ENCODE peak calls at places on chromosome 9, in five cellular contexts. I is IMR-90, M is neuronal stem cell, H is mesendoderm, X is H1. P is an unnamed sample.

GRCh38 chr9:133374612-133375115 is 1.2 kb downstream of the SURF4 start:
- DNase-seq in I (peak; percentile 68), M (no peak), H (no peak), X (no peak), P (peak; percentile 78)

GRCh38 chr9:124134526-124134925 is 123.0 kb downstream of the LHX2 start:
- DNase-seq in I (no peak), M (no peak), H (no peak), X (no peak), P (no peak)

GRCh38 chr9:137411670-137412380 is 11.1 kb downstream of the EXD3 start:
- DNase-seq in I (peak; percentile 94), M (no peak), H (no peak), X (no peak), P (peak; percentile 86)

GRCh38 chr9:35903049-35903448 is 3.0 kb upstream of the HRCT1 start:
- DNase-seq in I (peak; percentile 65), M (no peak), H (peak; percentile 68), X (no peak), P (peak; percentile 56)

GRCh38 chr9:106697799-106698591 is 165.0 kb upstream of the ZNF462 start:
- DNase-seq in I (peak; percentile 46), M (no peak), H (no peak), X (no peak), P (peak; percentile 7)

GRCh38 chr9:12426198-12426864 is 266.9 kb upstream of the TYRP1 start:
- DNase-seq in I (no peak), M (peak; percentile 14), H (peak; percentile 57), X (peak; percentile 49), P (peak; percentile 48)

GRCh38 chr9:77435688-77436087 is 212.4 kb downstream of the GNA14 start:
- DNase-seq in I (peak; percentile 64), M (no peak), H (peak; percentile 66), X (no peak), P (no peak)

GRCh38 chr9:38713426-38713825 is 6.5 kb downstream of the FAM240B start:
- DNase-seq in I (peak; percentile 57), M (no peak), H (no peak), X (no peak), P (peak; percentile 72)

GRCh38 chr9:71703172-71703872 is 65.0 kb downstream of the CEMIP2 start:
- DNase-seq in I (no peak), M (no peak), H (no peak), X (no peak), P (no peak)

GRCh38 chr9:137611623-137612609 is 6.4 kb downstream of the ARRDC1 start:
- DNase-seq in I (peak; percentile 73), M (no peak), H (peak; percentile 67), X (no peak), P (peak; percentile 57)

GRCh38 chr9:110323831-110324230 is 13.8 kb downstream of the TXNDC8 start:
- DNase-seq in I (no peak), M (no peak), H (no peak), X (no peak), P (no peak)

GRCh38 chr9:134403292-134403681 is 77.0 kb downstream of the RXRA start:
- DNase-seq in I (no peak), M (no peak), H (no peak), X (no peak), P (no peak)

GRCh38 chr9:99465231-99465891 is 243.3 kb downstream of the SEC61B start:
- DNase-seq in I (no peak), M (no peak), H (no peak), X (no peak), P (no peak)

GRCh38 chr9:105690742-105691141 is 3.6 kb upstream of the TMEM38B start:
- DNase-seq in I (peak; percentile 22), M (no peak), H (no peak), X (no peak), P (peak; percentile 46)

GRCh38 chr9:137407590-137408300 is 15.2 kb downstream of the EXD3 start:
- DNase-seq in I (no peak), M (no peak), H (no peak), X (no peak), P (no peak)

GRCh38 chr9:136881691-136882108 is 4.6 kb upstream of the TRAF2 start:
- DNase-seq in I (peak; percentile 44), M (no peak), H (peak; percentile 25), X (no peak), P (peak; percentile 84)

GRCh38 chr9:8857330-8858249 is 1058.0 kb upstream of the DMAC1 start:
- DNase-seq in I (no peak), M (peak; percentile 69), H (peak; percentile 88), X (peak; percentile 83), P (peak; percentile 55)

GRCh38 chr9:88303785-88304495 is 84.3 kb upstream of the SPIN1 start:
- DNase-seq in I (peak; percentile 58), M (no peak), H (no peak), X (no peak), P (peak; percentile 10)

DNA sequence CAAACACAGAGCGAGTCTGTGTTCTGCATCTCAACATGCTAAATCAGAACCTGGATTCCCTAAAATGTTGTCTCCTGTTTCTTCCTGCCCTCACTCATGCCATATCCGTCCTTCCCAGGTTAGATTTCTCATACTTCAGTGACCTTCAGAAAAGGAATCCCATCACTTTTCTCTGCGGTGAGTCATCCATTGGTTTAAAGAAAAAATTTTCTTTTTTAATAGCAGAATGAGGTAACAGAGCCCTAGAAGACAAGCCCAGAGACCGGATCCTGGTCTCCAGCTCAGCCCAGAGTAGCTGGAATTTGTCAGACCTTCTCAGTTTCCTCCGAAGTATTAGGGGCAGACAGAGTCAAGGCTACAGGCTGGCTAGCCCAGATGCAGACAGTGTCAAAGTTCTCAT is 143.2 kb upstream of the DMRT1 start:
- DNase-seq in I (peak; percentile 68), M (no peak), H (no peak), X (no peak), P (peak; percentile 69)
- H2BK120ac ChIP-seq in I (peak overlapping the region; percentile 93), M (no peak overlapping the region), H (no peak overlapping the region), X (no peak overlapping the region), P (no peak overlapping the region)

GRCh38 chr9:132099741-132100407 is 20.2 kb upstream of the MED27 start:
- DNase-seq in I (peak; percentile 6), M (no peak), H (no peak), X (no peak), P (no peak)
- H3K27ac ChIP-seq in I (no peak overlapping the region), M (no peak overlapping the region), H (no peak overlapping the region), X (no peak overlapping the region), P (no peak overlapping the region)

GRCh38 chr9:95098391-95098921 is 219.1 kb downstream of the FANCC start:
- DNase-seq in I (no peak), M (no peak), H (no peak), X (no peak), P (no peak)
- H2BK120ac ChIP-seq in I (no peak overlapping the region), M (no peak overlapping the region), H (no peak overlapping the region), X (no peak overlapping the region), P (no peak overlapping the region)

GRCh38 chr9:70385423-70385822 is 29.0 kb downstream of the KLF9 start:
- DNase-seq in I (no peak), M (no peak), H (no peak), X (no peak), P (peak; percentile 6)
- H3K27ac ChIP-seq in I (no peak overlapping the region), M (no peak overlapping the region), H (no peak overlapping the region), X (no peak overlapping the region), P (no peak overlapping the region)

GRCh38 chr9:115063058-115063850 is 54.7 kb downstream of the TNC start:
- DNase-seq in I (peak; percentile 77), M (no peak), H (peak; percentile 33), X (no peak), P (peak; percentile 52)
- H2BK120ac ChIP-seq in I (peak overlapping the region; percentile 81), M (no peak overlapping the region), H (no peak overlapping the region), X (no peak overlapping the region), P (no peak overlapping the region)

GRCh38 chr9:91937031-91937430 is 13.0 kb downstream of the ROR2 start:
- DNase-seq in I (no peak), M (no peak), H (no peak), X (no peak), P (no peak)

GRCh38 chr9:91937727-91938126 is 12.3 kb downstream of the ROR2 start:
- DNase-seq in I (no peak), M (no peak), H (no peak), X (no peak), P (no peak)

GRCh38 chr9:91943447-91943846 is 6.6 kb downstream of the ROR2 start:
- DNase-seq in I (no peak), M (no peak), H (no peak), X (no peak), P (no peak)

GRCh38 chr9:91943876-91944470 is 6.1 kb downstream of the ROR2 start:
- DNase-seq in I (peak; percentile 8), M (no peak), H (no peak), X (no peak), P (no peak)

GRCh38 chr9:91939953-91940352 is 10.1 kb downstream of the ROR2 start:
- DNase-seq in I (no peak), M (no peak), H (peak; percentile 97), X (no peak), P (no peak)
- H3K27ac ChIP-seq in I (no peak overlapping the region), M (no peak overlapping the region), H (peak overlapping the region; percentile 2), X (no peak overlapping the region), P (no peak overlapping the region)

GRCh38 chr9:125538092-125538473 is 168.9 kb downstream of the MAPKAP1 start:
- DNase-seq in I (peak; percentile 95), M (no peak), H (no peak), X (no peak), P (peak; percentile 86)

GRCh38 chr9:125536184-125537152 is 170.5 kb downstream of the MAPKAP1 start:
- DNase-seq in I (no peak), M (no peak), H (peak; percentile 63), X (no peak), P (peak; percentile 42)

GRCh38 chr9:125534934-125535701 is 171.9 kb downstream of the MAPKAP1 start:
- DNase-seq in I (no peak), M (no peak), H (no peak), X (no peak), P (no peak)

GRCh38 chr9:125540497-125540896 is 166.5 kb downstream of the MAPKAP1 start:
- DNase-seq in I (no peak), M (no peak), H (no peak), X (no peak), P (no peak)

GRCh38 chr9:125537442-125538091 is 169.4 kb downstream of the MAPKAP1 start:
- DNase-seq in I (no peak), M (no peak), H (no peak), X (no peak), P (no peak)
- H2BK120ac ChIP-seq in I (peak overlapping the region; percentile 73), M (no peak overlapping the region), H (no peak overlapping the region), X (no peak overlapping the region), P (no peak overlapping the region)

DNA sequence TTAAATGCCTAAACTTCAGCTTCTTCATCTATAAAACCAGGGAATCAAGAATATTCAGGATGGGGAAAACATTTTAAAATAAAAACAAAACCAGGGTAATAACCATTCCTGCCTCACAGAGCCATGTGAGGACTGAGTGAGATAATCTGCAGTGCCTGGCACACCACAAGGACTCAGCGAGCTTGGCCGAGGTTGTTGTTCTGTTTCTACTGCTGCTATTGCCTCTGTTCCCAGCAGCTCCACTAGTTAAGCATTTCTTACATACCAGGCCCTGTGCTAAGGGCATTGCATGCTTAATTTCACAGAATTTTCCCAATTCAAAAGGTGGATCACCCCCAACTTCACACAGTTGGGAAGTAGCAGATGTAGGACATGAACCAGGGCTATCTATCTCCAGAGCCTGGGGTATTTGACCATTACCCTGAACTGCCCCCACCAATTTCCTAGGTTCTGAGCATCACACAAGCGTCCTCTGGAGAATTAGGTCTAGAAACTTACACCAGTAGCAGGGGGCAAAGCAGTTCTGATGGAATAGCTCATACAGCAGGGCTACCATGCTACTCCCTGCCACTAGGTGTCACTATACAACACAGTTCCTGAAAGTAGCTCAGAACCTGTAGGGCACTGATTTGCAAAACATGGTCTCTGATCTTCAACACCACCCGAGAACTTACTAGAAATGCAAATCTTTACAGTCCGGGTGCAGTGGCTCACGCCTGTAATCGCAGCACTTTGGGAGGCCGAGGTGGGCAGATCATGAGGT is 74.3 kb downstream of the LRSAM1 start:
- DNase-seq in I (peak; percentile 58), M (no peak), H (peak; percentile 77), X (no peak), P (peak; percentile 64)
- H3K27ac ChIP-seq in I (peak overlapping the region; percentile 84), M (no peak overlapping the region), H (no peak overlapping the region), X (no peak overlapping the region), P (peak overlapping the region; percentile 88)

P was measured in mesenchymal stem cell.